ENCODE peak calls at places on chromosome 11, in nine cellular contexts. I is GM06990, A is WERI-Rb-1, G is astrocyte of the spinal cord, P is AG09309, Y is stomach, Z is colonic mucosa, D is cardiac muscle cell, M is lower leg skin. W is an unnamed sample.

GRCh38 chr11:12109591-12110196 is 696 bp upstream of the MICAL2 start:
- DNase-seq in I (no peak), G (no peak), Z (no peak), D (no peak), A (no peak), P (no peak), M (no peak), Y (no peak), W (no peak)

GRCh38 chr11:84549221-84549620 is 1077.9 kb downstream of the DLG2 start:
- DNase-seq in Y (no peak), I (peak; percentile 7), D (no peak), A (no peak), M (no peak), P (no peak), Z (no peak), G (peak; percentile 40), W (no peak)

GRCh38 chr11:68040121-68040956 is 1.5 kb downstream of the TCIRG1 start:
- DNase-seq in A (peak; percentile 75), I (peak; percentile 82), P (no peak), M (no peak), G (peak; percentile 69), Y (peak; percentile 75), D (peak; percentile 84), Z (peak; percentile 78), W (peak; percentile 19)

GRCh38 chr11:45037425-45038005 is 86.8 kb upstream of the TP53I11 start:
- DNase-seq in P (no peak), A (no peak), Z (no peak), G (no peak), D (no peak), I (no peak), Y (no peak), M (peak; percentile 73), W (no peak)

GRCh38 chr11:66133216-66133775 is 63.2 kb downstream of the PACS1 start:
- DNase-seq in D (no peak), A (peak; percentile 46), P (no peak), M (no peak), I (no peak), G (no peak), Z (no peak), Y (no peak), W (no peak)

GRCh38 chr11:1928038-1928890 is 8.8 kb downstream of the TNNT3 start:
- DNase-seq in I (no peak), M (no peak), D (no peak), G (no peak), A (peak; percentile 3), Y (no peak), Z (no peak), P (no peak), W (no peak)

GRCh38 chr11:34907934-34908593 is 8.1 kb downstream of the APIP start:
- DNase-seq in Y (no peak), P (no peak), I (no peak), G (no peak), A (no peak), D (no peak), M (no peak), Z (no peak), W (no peak)

GRCh38 chr11:98101329-98101728 is 919.4 kb upstream of the CNTN5 start:
- DNase-seq in G (no peak), I (no peak), D (no peak), M (no peak), Z (no peak), A (no peak), Y (no peak), P (no peak), W (no peak)

GRCh38 chr11:83684071-83684470 is 397.9 kb upstream of the CCDC90B start:
- DNase-seq in P (no peak), I (no peak), M (no peak), D (no peak), A (no peak), G (no peak), Y (no peak), Z (no peak), W (no peak)

GRCh38 chr11:46832511-46833214 is 13.4 kb downstream of the CKAP5 start:
- DNase-seq in G (no peak), M (no peak), I (no peak), A (no peak), Y (no peak), Z (no peak), D (no peak), P (no peak), W (no peak)

GRCh38 chr11:102911758-102912481 is 37.1 kb upstream of the MMP12 start:
- DNase-seq in A (no peak), Z (no peak), Y (no peak), P (no peak), D (no peak), G (no peak), I (no peak), M (no peak), W (no peak)

GRCh38 chr11:46200537-46201281 is 76.8 kb upstream of the CREB3L1 start:
- DNase-seq in A (no peak), P (no peak), I (no peak), Y (no peak), M (no peak), Z (no peak), D (no peak), G (peak; percentile 21), W (no peak)

GRCh38 chr11:111194789-111195188 is 50.7 kb upstream of the POU2AF2 start:
- DNase-seq in D (no peak), Y (no peak), M (no peak), G (no peak), A (peak; percentile 70), Z (no peak), I (no peak), P (no peak), W (no peak)

GRCh38 chr11:90252053-90252452 is 29.2 kb upstream of the CHORDC1 start:
- DNase-seq in Y (no peak), Z (no peak), I (no peak), A (no peak), G (no peak), M (no peak), D (no peak), P (no peak), W (no peak)

GRCh38 chr11:57216463-57216862 is 20.6 kb downstream of the APLNR start:
- DNase-seq in P (no peak), D (no peak), Z (no peak), I (no peak), Y (no peak), A (no peak), G (no peak), M (no peak), W (no peak)

GRCh38 chr11:67275606-67276409 is 9.5 kb downstream of the GRK2 start:
- DNase-seq in D (no peak), I (no peak), A (no peak), G (no peak), Z (no peak), P (no peak), M (no peak), Y (no peak), W (no peak)

GRCh38 chr11:112610996-112611795 is 350.0 kb upstream of the NCAM1 start:
- DNase-seq in Z (no peak), G (peak; percentile 22), A (no peak), I (no peak), D (no peak), M (no peak), Y (no peak), P (no peak), W (no peak)

GRCh38 chr11:112587664-112588063 is 327.0 kb upstream of the PLET1 start:
- DNase-seq in G (no peak), P (no peak), A (no peak), D (no peak), Z (no peak), M (no peak), Y (no peak), I (no peak), W (no peak)

GRCh38 chr11:29679996-29680395 is 336.8 kb downstream of the KCNA4 start:
- DNase-seq in I (no peak), D (no peak), G (no peak), A (no peak), Z (no peak), P (no peak), Y (no peak), M (no peak), W (no peak)

GRCh38 chr11:114027396-114027795 is 32.1 kb upstream of the ZBTB16 start:
- DNase-seq in A (no peak), M (no peak), I (no peak), Y (no peak), D (no peak), P (no peak), Z (no peak), G (no peak), W (no peak)

GRCh38 chr11:59263225-59263894 is 50.6 kb upstream of the MPEG1 start:
- DNase-seq in I (no peak), Z (peak; percentile 60), D (peak; percentile 41), M (no peak), G (no peak), Y (peak; percentile 63), A (peak; percentile 18), P (no peak), W (no peak)

GRCh38 chr11:33394431-33395109 is 137.4 kb downstream of the HIPK3 start:
- DNase-seq in Y (no peak), A (no peak), M (no peak), D (no peak), G (no peak), P (no peak), I (no peak), Z (no peak), W (no peak)
- TF ChIP-seq CTCF in Y (no peak), A (no peak), M (no peak), D (no peak), G (no peak), P (no peak), I (no peak), Z (no peak), W (no peak)

GRCh38 chr11:4026389-4026788 is 68.2 kb upstream of the RRM1 start:
- DNase-seq in D (no peak), A (no peak), G (no peak), P (no peak), Z (no peak), M (no peak), Y (no peak), I (no peak), W (no peak)
- H3K4me3 ChIP-seq in D (no peak overlapping the region), A (no peak overlapping the region), G (no peak overlapping the region), P (no peak overlapping the region), Z (no peak overlapping the region), M (no peak overlapping the region), Y (no peak overlapping the region), I (no peak overlapping the region), W (no peak overlapping the region)

DNA sequence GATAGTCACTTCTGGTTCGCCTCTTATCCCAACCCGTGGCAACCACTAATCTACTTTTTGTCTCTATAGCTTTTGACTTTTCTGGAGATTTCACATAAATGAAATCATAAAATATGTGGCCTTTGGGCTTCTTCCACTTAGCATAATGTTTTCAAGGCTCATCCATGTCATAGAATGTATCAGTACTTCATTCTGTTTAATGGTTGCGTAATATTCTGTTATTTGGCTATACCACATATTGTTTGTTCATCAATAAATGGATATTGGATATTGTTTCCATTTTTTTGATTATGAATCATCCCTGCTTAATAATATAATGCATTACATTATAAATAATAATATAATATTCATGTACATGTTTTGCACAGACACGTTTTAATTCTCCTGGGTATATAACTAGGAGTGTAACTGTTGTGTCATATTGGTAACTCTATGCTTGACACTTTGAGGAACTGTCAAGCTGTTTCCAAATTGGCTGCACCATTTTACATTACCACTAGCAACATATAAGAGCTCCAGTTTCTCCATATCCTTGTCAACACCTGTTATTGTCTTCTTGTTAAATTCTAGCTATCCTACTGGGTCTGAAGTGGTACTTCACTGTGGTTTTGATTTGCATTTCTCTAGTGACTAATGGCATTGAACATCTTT is 181.5 kb downstream of the CADM1 start:
- DNase-seq in P (no peak), D (no peak), G (no peak), Y (no peak), Z (no peak), I (no peak), A (no peak), M (no peak), W (no peak)
- TF ChIP-seq CTCF in P (no peak), D (no peak), G (no peak), Y (no peak), Z (no peak), I (no peak), A (no peak), M (no peak), W (no peak)

GRCh38 chr11:35982061-35982460 is 38.2 kb downstream of the LDLRAD3 start:
- DNase-seq in Z (no peak), G (no peak), A (no peak), M (no peak), Y (no peak), I (no peak), D (no peak), P (no peak), W (no peak)
- H3K4me3 ChIP-seq in Z (no peak overlapping the region), G (no peak overlapping the region), A (no peak overlapping the region), M (no peak overlapping the region), Y (peak overlapping the region; percentile 3), I (no peak overlapping the region), D (no peak overlapping the region), P (no peak overlapping the region), W (no peak overlapping the region)